ENCODE peak calls at places on chromosomes 6 and 20, in four cellular contexts. One of them, this sample, is unnamed.

GRCh38 chr6:83216806-83217205 is 23.6 kb downstream of the RWDD2A start:
- DNase-seq in IMR-90: peak
- DNase-seq in A549: no peak
- DNase-seq in GM12878: no peak
- DNase-seq in this sample: no peak

GRCh38 chr6:31525932-31526591 is 2.7 kb upstream of the MCCD1 start:
- DNase-seq in IMR-90: peak
- DNase-seq in A549: no peak
- DNase-seq in GM12878: no peak
- DNase-seq in this sample: peak

GRCh38 chr6:149335924-149336323 is 18.4 kb downstream of the TAB2 start:
- DNase-seq in IMR-90: peak
- DNase-seq in A549: peak
- DNase-seq in GM12878: no peak
- DNase-seq in this sample: no peak

GRCh38 chr6:17865798-17866725 is 121.4 kb downstream of the KIF13A start:
- DNase-seq in IMR-90: peak
- DNase-seq in A549: peak
- DNase-seq in GM12878: no peak
- DNase-seq in this sample: no peak

GRCh38 chr6:11919771-11920440 is 92.2 kb upstream of the HIVEP1 start:
- DNase-seq in IMR-90: no peak
- DNase-seq in A549: no peak
- DNase-seq in GM12878: no peak
- DNase-seq in this sample: no peak

GRCh38 chr20:44967207-44967807 is 995 bp downstream of the STK4 start:
- DNase-seq in IMR-90: no peak
- DNase-seq in A549: no peak
- DNase-seq in GM12878: no peak
- DNase-seq in this sample: peak

GRCh38 chr6:2909718-2910117 is 6.6 kb upstream of the SERPINB9 start:
- DNase-seq in IMR-90: peak
- DNase-seq in A549: no peak
- DNase-seq in GM12878: no peak
- DNase-seq in this sample: peak

GRCh38 chr20:41017448-41018042 is 11.1 kb upstream of the TOP1 start:
- DNase-seq in IMR-90: no peak
- DNase-seq in A549: no peak
- DNase-seq in GM12878: no peak
- DNase-seq in this sample: no peak

GRCh38 chr20:50017576-50018248 is 34.9 kb downstream of the SNAI1 start:
- DNase-seq in IMR-90: no peak
- DNase-seq in A549: no peak
- DNase-seq in GM12878: no peak
- DNase-seq in this sample: no peak

GRCh38 chr6:84263557-84263956 is 36.1 kb upstream of the CEP162 start:
- DNase-seq in IMR-90: no peak
- DNase-seq in A549: peak
- DNase-seq in GM12878: no peak
- DNase-seq in this sample: no peak

GRCh38 chr6:34027445-34027936 is 118.4 kb downstream of the GRM4 start:
- DNase-seq in IMR-90: peak
- DNase-seq in A549: peak
- DNase-seq in GM12878: no peak
- DNase-seq in this sample: peak

GRCh38 chr20:10591956-10592521 is 81.8 kb downstream of the JAG1 start:
- DNase-seq in IMR-90: peak
- DNase-seq in A549: no peak
- DNase-seq in GM12878: no peak
- DNase-seq in this sample: no peak

GRCh38 chr20:63361507-63362425 is 617 bp upstream of the CHRNA4 start:
- DNase-seq in IMR-90: no peak
- DNase-seq in A549: no peak
- DNase-seq in GM12878: no peak
- DNase-seq in this sample: no peak

GRCh38 chr6:16831136-16831535 is 69.9 kb upstream of the ATXN1 start:
- DNase-seq in IMR-90: no peak
- DNase-seq in A549: no peak
- DNase-seq in GM12878: no peak
- DNase-seq in this sample: no peak

GRCh38 chr6:46438245-46438644 is 53.0 kb downstream of the RCAN2 start:
- DNase-seq in IMR-90: no peak
- DNase-seq in A549: no peak
- DNase-seq in GM12878: no peak
- DNase-seq in this sample: no peak

GRCh38 chr20:58669287-58670006 is 18.4 kb downstream of the STX16 start:
- DNase-seq in IMR-90: no peak
- DNase-seq in A549: no peak
- DNase-seq in GM12878: peak
- DNase-seq in this sample: no peak

GRCh38 chr6:115999256-115999655 is 61.4 kb downstream of the FRK start:
- DNase-seq in IMR-90: no peak
- DNase-seq in A549: no peak
- DNase-seq in GM12878: no peak
- DNase-seq in this sample: no peak

GRCh38 chr6:154395878-154396277 is 39.3 kb upstream of the IPCEF1 start:
- DNase-seq in IMR-90: no peak
- DNase-seq in A549: no peak
- DNase-seq in GM12878: no peak
- DNase-seq in this sample: no peak

GRCh38 chr6:36986704-36987047 is 680 bp upstream of the MTCH1 start:
- DNase-seq in IMR-90: no peak
- DNase-seq in A549: no peak
- DNase-seq in GM12878: no peak
- DNase-seq in this sample: no peak

GRCh38 chr20:18056174-18057105 is 1.3 kb downstream of the OVOL2 start:
- DNase-seq in IMR-90: no peak
- DNase-seq in A549: peak
- DNase-seq in GM12878: no peak
- DNase-seq in this sample: no peak

GRCh38 chr6:170226647-170227046 is 64.2 kb downstream of the DLL1 start:
- DNase-seq in IMR-90: no peak
- DNase-seq in A549: no peak
- DNase-seq in GM12878: no peak
- DNase-seq in this sample: no peak

GRCh38 chr20:56443654-56444540 is 24.5 kb upstream of the RTF2 start:
- DNase-seq in IMR-90: peak
- DNase-seq in A549: no peak
- DNase-seq in GM12878: no peak
- DNase-seq in this sample: no peak

GRCh38 chr6:145323652-145324051 is 411.7 kb downstream of the EPM2A start:
- DNase-seq in IMR-90: no peak
- DNase-seq in A549: no peak
- DNase-seq in GM12878: no peak
- DNase-seq in this sample: no peak

GRCh38 chr20:4227085-4227821 is 211.9 kb upstream of the RNF24 start:
- DNase-seq in IMR-90: peak
- DNase-seq in A549: peak
- DNase-seq in GM12878: no peak
- DNase-seq in this sample: peak

GRCh38 chr6:94071835-94072234 is 652.5 kb upstream of the EPHA7 start:
- DNase-seq in IMR-90: no peak
- DNase-seq in A549: peak
- DNase-seq in GM12878: no peak
- DNase-seq in this sample: no peak

GRCh38 chr6:167684276-167685104 is 142.2 kb upstream of the AFDN start:
- DNase-seq in IMR-90: no peak
- DNase-seq in A549: no peak
- DNase-seq in GM12878: no peak
- DNase-seq in this sample: no peak

GRCh38 chr20:36482044-36482473 is 59.3 kb upstream of the MYL9 start:
- DNase-seq in IMR-90: no peak
- DNase-seq in A549: no peak
- DNase-seq in GM12878: no peak
- DNase-seq in this sample: no peak

GRCh38 chr20:51169813-51170212 is 146.9 kb upstream of the KCNG1 start:
- DNase-seq in IMR-90: no peak
- DNase-seq in A549: no peak
- DNase-seq in GM12878: no peak
- DNase-seq in this sample: no peak

GRCh38 chr20:11845311-11845710 is 72.4 kb upstream of the BTBD3 start:
- DNase-seq in IMR-90: peak
- DNase-seq in A549: no peak
- DNase-seq in GM12878: no peak
- DNase-seq in this sample: no peak

GRCh38 chr6:37137201-37137880 is 32.6 kb upstream of the PIM1 start:
- DNase-seq in IMR-90: peak
- DNase-seq in A549: peak
- DNase-seq in GM12878: no peak
- DNase-seq in this sample: no peak

GRCh38 chr20:33731693-33732165 is at the start of gene ZNF341:
- DNase-seq in IMR-90: peak
- DNase-seq in A549: peak
- DNase-seq in GM12878: peak
- DNase-seq in this sample: peak

GRCh38 chr6:42021847-42022754 is 28.2 kb upstream of the TAF8 start:
- DNase-seq in IMR-90: no peak
- DNase-seq in A549: no peak
- DNase-seq in GM12878: no peak
- DNase-seq in this sample: peak

DNA sequence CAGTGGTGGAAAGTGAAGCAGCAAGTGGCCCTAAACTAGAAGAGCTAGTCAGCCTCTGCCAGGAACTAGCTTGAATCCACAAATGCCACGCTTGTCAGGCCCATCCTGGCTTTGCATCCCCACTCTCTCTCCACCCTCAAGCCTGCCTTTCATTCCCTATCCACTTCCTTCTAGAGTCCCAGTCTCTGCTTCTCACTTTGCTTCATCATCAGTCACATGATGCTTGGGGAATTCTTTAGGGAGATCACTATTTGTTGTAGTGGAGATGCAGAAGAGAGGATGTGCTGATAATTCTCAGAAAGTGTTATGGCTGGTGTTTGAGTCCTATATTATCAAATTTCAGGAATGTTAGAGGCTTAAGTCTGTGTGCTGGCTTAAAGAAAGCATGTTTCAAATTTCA is 7.3 kb downstream of the TRIM39 start:
- DNase-seq in IMR-90: peak
- DNase-seq in A549: no peak
- DNase-seq in GM12878: no peak
- DNase-seq in this sample: no peak
- TF ChIP-seq ELK1 in IMR-90: no peak
- TF ChIP-seq ELK1 in A549: no peak
- TF ChIP-seq ELK1 in GM12878: no peak
- TF ChIP-seq ELK1 in this sample: no peak

DNA sequence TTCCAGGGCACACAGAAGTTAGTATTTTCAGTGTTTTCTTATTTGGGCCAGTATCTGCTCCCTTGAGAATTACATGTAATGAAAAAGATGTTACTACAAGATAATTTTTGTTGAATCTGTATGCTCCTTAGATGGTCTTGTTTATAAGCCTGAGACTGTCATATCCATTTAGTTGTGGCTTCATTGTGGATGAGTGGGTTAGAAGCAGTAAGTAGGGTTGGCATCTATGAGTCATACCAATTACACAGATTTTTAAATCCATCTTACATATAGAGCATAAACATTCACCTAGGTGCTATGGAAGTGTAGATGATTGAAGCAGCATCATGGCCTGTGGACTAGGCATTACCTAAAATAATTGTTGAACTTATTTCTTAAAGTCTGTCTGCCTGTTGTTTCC is 13.5 kb upstream of the BAG2 start:
- DNase-seq in IMR-90: peak
- DNase-seq in A549: no peak
- DNase-seq in GM12878: no peak
- DNase-seq in this sample: no peak
- TF ChIP-seq ELK1 in IMR-90: no peak
- TF ChIP-seq ELK1 in A549: no peak
- TF ChIP-seq ELK1 in GM12878: no peak
- TF ChIP-seq ELK1 in this sample: no peak

GRCh38 chr6:157075549-157076426 is 247.5 kb downstream of the TMEM242 start:
- DNase-seq in IMR-90: peak
- DNase-seq in A549: no peak
- DNase-seq in GM12878: peak
- DNase-seq in this sample: no peak
- TF ChIP-seq ELK1 in IMR-90: no peak
- TF ChIP-seq ELK1 in A549: no peak
- TF ChIP-seq ELK1 in GM12878: no peak
- TF ChIP-seq ELK1 in this sample: no peak

DNA sequence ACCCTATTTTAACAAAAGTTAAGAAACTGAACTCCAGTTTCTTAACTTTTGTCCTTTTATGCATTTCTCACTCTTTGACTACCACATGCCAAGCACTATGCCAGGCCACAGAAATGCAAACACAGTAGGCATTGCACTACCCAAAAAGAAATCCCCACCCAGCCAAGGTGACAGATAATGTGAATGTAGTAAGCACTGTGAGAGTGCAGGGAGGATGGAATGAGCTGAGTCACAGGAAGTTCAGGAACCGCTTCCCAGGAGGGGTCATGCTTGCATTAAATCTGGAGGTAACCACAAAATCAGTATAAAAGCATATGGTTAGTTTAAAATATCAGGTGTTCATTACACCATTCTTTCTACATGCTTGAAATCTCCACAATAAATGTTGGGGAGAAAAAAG is 20.1 kb upstream of the FAM83C start:
- DNase-seq in IMR-90: peak
- DNase-seq in A549: peak
- DNase-seq in GM12878: peak
- DNase-seq in this sample: no peak
- TF ChIP-seq ELK1 in IMR-90: no peak
- TF ChIP-seq ELK1 in A549: no peak
- TF ChIP-seq ELK1 in GM12878: no peak
- TF ChIP-seq ELK1 in this sample: no peak

GRCh38 chr20:43842126-43843020 is 72.3 kb upstream of the TOX2 start:
- DNase-seq in IMR-90: no peak
- DNase-seq in A549: no peak
- DNase-seq in GM12878: no peak
- DNase-seq in this sample: no peak
- TF ChIP-seq ELK1 in IMR-90: no peak
- TF ChIP-seq ELK1 in A549: no peak
- TF ChIP-seq ELK1 in GM12878: no peak
- TF ChIP-seq ELK1 in this sample: no peak

GRCh38 chr6:51093899-51094665 is 275.4 kb downstream of the TFAP2B start:
- DNase-seq in IMR-90: no peak
- DNase-seq in A549: no peak
- DNase-seq in GM12878: no peak
- DNase-seq in this sample: no peak
- TF ChIP-seq ELK1 in IMR-90: no peak
- TF ChIP-seq ELK1 in A549: no peak
- TF ChIP-seq ELK1 in GM12878: no peak
- TF ChIP-seq ELK1 in this sample: no peak

GRCh38 chr20:61940976-61941720 is 124.5 kb downstream of the TAF4 start:
- DNase-seq in IMR-90: no peak
- DNase-seq in A549: no peak
- DNase-seq in GM12878: no peak
- DNase-seq in this sample: no peak

GRCh38 chr20:61941721-61942405 is 123.8 kb downstream of the TAF4 start:
- DNase-seq in IMR-90: no peak
- DNase-seq in A549: no peak
- DNase-seq in GM12878: no peak
- DNase-seq in this sample: no peak

GRCh38 chr20:61940491-61940890 is 125.2 kb downstream of the TAF4 start:
- DNase-seq in IMR-90: no peak
- DNase-seq in A549: no peak
- DNase-seq in GM12878: no peak
- DNase-seq in this sample: no peak

GRCh38 chr20:61939691-61940360 is 125.9 kb downstream of the TAF4 start:
- DNase-seq in IMR-90: no peak
- DNase-seq in A549: no peak
- DNase-seq in GM12878: no peak
- DNase-seq in this sample: no peak

GRCh38 chr20:61942526-61942925 is 123.2 kb downstream of the TAF4 start:
- DNase-seq in IMR-90: no peak
- DNase-seq in A549: no peak
- DNase-seq in GM12878: no peak
- DNase-seq in this sample: no peak
- TF ChIP-seq ELK1 in IMR-90: no peak
- TF ChIP-seq ELK1 in A549: no peak
- TF ChIP-seq ELK1 in GM12878: no peak
- TF ChIP-seq ELK1 in this sample: no peak

This sample was measured in K562.